ENCODE peak calls at places on chromosomes 13 and 19, in eight cellular contexts. F is endodermal cell; M is psoas muscle; E is right lobe of liver; B is CD8-positive, alpha-beta T cell; N is uterus; O is lower lobe of right lung; T is IMR-90. U is an unnamed sample.

GRCh38 chr13:31073859-31074718 is 87.6 kb downstream of the HSPH1 start:
- DNase-seq in F (no peak), E (no peak), N (no peak), T (peak; percentile 69), B (no peak), O (no peak), M (no peak), U (no peak)

GRCh38 chr13:50340566-50341287 is 325.5 kb downstream of the KCNRG start:
- DNase-seq in T (no peak), F (no peak), M (peak; percentile 35), N (peak; percentile 33), O (no peak), E (no peak), B (no peak), U (no peak)

GRCh38 chr19:22532388-22533310 is 101.5 kb upstream of the ZNF492 start:
- DNase-seq in O (peak; percentile 68), F (no peak), M (peak; percentile 31), B (no peak), T (no peak), E (peak; percentile 55), N (peak; percentile 94), U (no peak)

GRCh38 chr19:51571599-51571998 is 516 bp downstream of the ZNF175 start:
- DNase-seq in F (no peak), E (no peak), T (peak; percentile 12), O (no peak), N (no peak), B (no peak), M (no peak), U (no peak)

GRCh38 chr19:33394723-33395560 is 21.4 kb downstream of the CEBPG start:
- DNase-seq in F (no peak), T (no peak), M (no peak), B (no peak), O (peak; percentile 44), N (peak; percentile 21), E (peak; percentile 53), U (no peak)

GRCh38 chr19:51889934-51890333 is 2.2 kb upstream of the ZNF577 start:
- DNase-seq in B (no peak), E (no peak), F (no peak), M (no peak), T (no peak), O (no peak), N (no peak), U (no peak)

GRCh38 chr19:10120538-10121198 is 969 bp upstream of the EIF3G start:
- DNase-seq in N (peak; percentile 28), E (no peak), B (no peak), F (no peak), O (no peak), M (no peak), T (peak; percentile 92), U (no peak)

GRCh38 chr19:46659151-46660007 is 1.6 kb downstream of the DACT3 start:
- DNase-seq in M (no peak), F (peak; percentile 82), B (no peak), N (peak; percentile 64), O (peak; percentile 51), T (no peak), E (no peak), U (no peak)

GRCh38 chr19:16417660-16418596 is 53.8 kb downstream of the EPS15L1 start:
- DNase-seq in F (peak; percentile 94), M (peak; percentile 77), N (peak; percentile 71), E (no peak), B (peak; percentile 56), O (peak; percentile 81), T (peak; percentile 42), U (no peak)

GRCh38 chr19:35533201-35533821 is at the start of gene GAPDHS:
- DNase-seq in N (no peak), B (no peak), T (peak; percentile 43), O (no peak), E (no peak), M (no peak), F (no peak), U (no peak)

GRCh38 chr13:35979378-35979911 is 151.7 kb downstream of the DCLK1 start:
- DNase-seq in O (no peak), E (no peak), T (peak; percentile 83), M (peak; percentile 79), F (no peak), B (no peak), N (peak; percentile 84), U (peak; percentile 96)

GRCh38 chr13:84870190-84870589 is 929.0 kb downstream of the SLITRK6 start:
- DNase-seq in T (no peak), E (no peak), B (no peak), M (no peak), N (no peak), F (peak; percentile 50), O (no peak), U (no peak)

GRCh38 chr13:100544866-100545683 is 43.5 kb downstream of the GGACT start:
- DNase-seq in T (no peak), B (no peak), O (peak; percentile 78), N (no peak), F (peak; percentile 45), E (peak; percentile 96), M (peak; percentile 61), U (no peak)

GRCh38 chr19:50328257-50329145 is 676 bp downstream of the KCNC3 start:
- DNase-seq in O (peak; percentile 72), F (peak; percentile 72), T (no peak), B (no peak), N (no peak), M (no peak), E (peak; percentile 60), U (no peak)

GRCh38 chr19:3243851-3244700 is 19.6 kb downstream of the CELF5 start:
- DNase-seq in E (no peak), O (no peak), F (peak; percentile 91), M (peak; percentile 26), B (peak; percentile 6), N (no peak), T (peak; percentile 56), U (no peak)

GRCh38 chr19:51020988-51021651 is 1.6 kb upstream of the KLK10 start:
- DNase-seq in T (peak; percentile 51), E (no peak), F (peak; percentile 76), B (no peak), M (no peak), N (no peak), O (no peak), U (no peak)

GRCh38 chr13:87123987-87124784 is 547.0 kb upstream of the SLITRK5 start:
- DNase-seq in E (no peak), F (peak; percentile 79), M (no peak), O (no peak), N (no peak), T (peak; percentile 100), B (no peak), U (no peak)

GRCh38 chr19:30852168-30852567 is 480.0 kb downstream of the ZNF536 start:
- DNase-seq in E (no peak), F (no peak), M (no peak), N (no peak), O (no peak), T (no peak), B (no peak), U (peak; percentile 34)

GRCh38 chr13:109326601-109327000 is 459.8 kb downstream of the IRS2 start:
- DNase-seq in O (no peak), M (no peak), B (no peak), E (no peak), F (no peak), N (no peak), T (no peak), U (peak; percentile 89)

GRCh38 chr19:20038358-20039202 is 725 bp downstream of the ZNF682 start:
- DNase-seq in F (no peak), N (no peak), T (peak; percentile 2), M (no peak), E (no peak), O (no peak), B (no peak), U (no peak)

GRCh38 chr13:107421028-107421427 is 794.3 kb downstream of the LIG4 start:
- DNase-seq in B (no peak), F (no peak), E (no peak), T (peak; percentile 75), O (no peak), M (no peak), N (no peak), U (no peak)

GRCh38 chr13:46077260-46077659 is 24.7 kb upstream of the ZC3H13 start:
- DNase-seq in F (no peak), M (no peak), T (no peak), B (no peak), E (no peak), O (no peak), N (no peak), U (no peak)

GRCh38 chr13:46075811-46076210 is 23.3 kb upstream of the ZC3H13 start:
- DNase-seq in E (peak; percentile 70), N (no peak), B (no peak), O (no peak), T (no peak), M (no peak), F (no peak), U (no peak)

GRCh38 chr13:46076827-46077226 is 24.3 kb upstream of the ZC3H13 start:
- DNase-seq in T (no peak), M (no peak), F (no peak), N (no peak), O (no peak), B (no peak), E (no peak), U (no peak)

DNA sequence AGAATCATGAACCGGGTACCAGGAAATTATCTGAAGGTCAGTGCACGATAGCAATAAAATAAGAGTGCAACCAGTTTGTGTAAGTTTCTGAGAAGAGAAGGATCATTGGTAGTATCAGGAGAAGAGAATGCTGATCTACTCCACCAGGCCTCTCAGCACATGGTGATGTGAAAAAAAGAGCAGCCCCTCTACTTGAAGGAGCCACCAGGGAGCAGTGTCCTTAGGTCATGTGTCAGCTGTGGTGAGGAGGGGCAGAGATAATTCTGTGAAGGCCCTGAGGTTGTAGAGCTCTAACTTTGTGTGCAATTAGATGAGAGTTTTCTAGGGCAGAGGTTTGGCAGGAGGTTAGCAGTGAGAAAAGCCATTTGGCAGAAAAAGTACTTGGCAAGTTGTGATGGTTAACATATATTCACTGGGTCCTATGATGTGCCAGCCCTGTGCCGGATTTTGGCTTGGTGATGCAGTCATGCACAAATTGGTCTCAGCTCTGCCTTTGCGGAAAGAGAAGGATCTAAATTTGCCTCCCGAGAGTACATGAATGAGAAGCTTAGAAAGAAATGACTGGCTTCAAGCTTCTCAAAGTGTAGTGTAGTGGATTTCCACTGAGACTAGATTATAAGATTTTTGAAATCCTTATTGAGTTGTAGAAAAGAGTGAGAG is 19.2 kb upstream of the ZC3H13 start:
- DNase-seq in M (no peak), E (no peak), B (no peak), N (no peak), O (no peak), F (peak; percentile 71), T (no peak), U (no peak)
- TF ChIP-seq CTCF in M (no peak), E (peak; percentile 9), B (no peak), N (no peak), O (no peak), F (peak; percentile 75), T (no peak), U (no peak)

GRCh38 chr19:18444513-18444912 is 6.6 kb upstream of the ISYNA1 start:
- DNase-seq in M (no peak), O (no peak), N (no peak), T (no peak), F (no peak), B (no peak), E (no peak), U (no peak)
- H3K4me1 ChIP-seq in M (no peaks in the 10 kb centered on the region), O (peaks cover 2% of the 10 kb centered on the region), N (no peaks in the 10 kb centered on the region), T (peaks cover 4% of the 10 kb centered on the region), F (peaks cover 3% of the 10 kb centered on the region), B (peaks cover 10% of the 10 kb centered on the region), E (peaks cover 14% of the 10 kb centered on the region), U (peaks cover 15% of the 10 kb centered on the region)

GRCh38 chr19:44552324-44552723 is 22.8 kb upstream of the CEACAM20 start:
- DNase-seq in E (no peak), F (peak; percentile 96), B (no peak), M (no peak), T (no peak), O (no peak), N (no peak), U (no peak)
- TF ChIP-seq CTCF in E (no peak), F (peak; percentile 91), B (no peak), M (peak; percentile 14), T (peak; percentile 36), O (peak; percentile 46), N (no peak), U (no peak)

GRCh38 chr13:110523838-110524237 is 37.7 kb downstream of the RAB20 start:
- DNase-seq in N (no peak), B (no peak), E (no peak), F (no peak), M (no peak), T (no peak), O (no peak), U (no peak)
- H3K4me1 ChIP-seq in N (no peaks in the 10 kb centered on the region), B (peaks cover 20% of the 10 kb centered on the region), E (peaks cover 80% of the 10 kb centered on the region), F (no peaks in the 10 kb centered on the region), M (peaks cover 4% of the 10 kb centered on the region), T (no peaks in the 10 kb centered on the region), O (peaks cover 82% of the 10 kb centered on the region), U (peaks cover 74% of the 10 kb centered on the region)

U was measured in esophagus muscularis mucosa.